ENCODE peak calls at places on chromosomes 5 and 9, in seven cellular contexts. F is natural killer cell; D is stimulated activated CD4-positive, alpha-beta T cell treated with anti-CD3 and anti-CD28 coated beads, TNF-alpha, amount 100 ng/mL, for 4 hours; B is breast epithelium; Q is mesothelial cell of epicardium; M is HEK293T; T is Right ventricle myocardium superior. Z is an unnamed sample.

GRCh38 chr9:23342296-23342695 is 483.7 kb downstream of the ELAVL2 start:
- DNase-seq in B (no peak), M (no peak), D (no peak), F (no peak), T (no peak), Q (no peak), Z (no peak)

GRCh38 chr5:177483042-177483441 is 9.6 kb upstream of the DBN1 start:
- DNase-seq in B (no peak), F (no peak), T (no peak), M (no peak), D (no peak), Q (no peak), Z (no peak)

GRCh38 chr9:116499986-116500871 is 186.9 kb upstream of the TRIM32 start:
- DNase-seq in B (no peak), M (no peak), Q (no peak), D (no peak), T (no peak), F (no peak), Z (no peak)

GRCh38 chr5:180823938-180824629 is 21.5 kb upstream of the MGAT1 start:
- DNase-seq in T (no peak), D (no peak), B (no peak), F (no peak), Q (no peak), M (no peak), Z (no peak)

GRCh38 chr9:94843089-94843488 is 116.6 kb downstream of the AOPEP start:
- DNase-seq in F (no peak), D (no peak), B (no peak), Q (no peak), M (no peak), T (no peak), Z (no peak)

GRCh38 chr5:179254638-179255271 is 90.5 kb downstream of the ADAMTS2 start:
- DNase-seq in T (no peak), Q (no peak), D (no peak), M (no peak), B (no peak), F (no peak), Z (no peak)

GRCh38 chr5:111394580-111394979 is 117.8 kb downstream of the STARD4 start:
- DNase-seq in M (no peak), F (no peak), T (no peak), Q (no peak), D (no peak), B (no peak), Z (no peak)

GRCh38 chr5:168047669-168048111 is 243.8 kb upstream of the WWC1 start:
- DNase-seq in M (no peak), Q (no peak), F (no peak), D (no peak), T (peak), B (no peak), Z (no peak)

GRCh38 chr9:128405780-128406171 is 14.9 kb upstream of the CERCAM start:
- DNase-seq in M (no peak), D (no peak), B (no peak), F (no peak), Q (no peak), T (no peak), Z (no peak)

GRCh38 chr9:99192786-99193465 is 28.8 kb downstream of the ALG2 start:
- DNase-seq in D (no peak), F (no peak), Q (no peak), B (no peak), M (no peak), T (no peak), Z (no peak)

GRCh38 chr9:123679330-123679987 is 250.5 kb downstream of the DENND1A start:
- DNase-seq in Q (no peak), B (no peak), F (no peak), D (no peak), M (no peak), T (no peak), Z (peak)

GRCh38 chr9:92501671-92502393 is 19.5 kb upstream of the ASPN start:
- DNase-seq in B (no peak), Q (no peak), M (peak), F (no peak), T (peak), D (no peak), Z (no peak)

GRCh38 chr9:89052470-89053097 is 61.3 kb downstream of the S1PR3 start:
- DNase-seq in F (no peak), M (no peak), Q (no peak), D (no peak), T (no peak), B (no peak), Z (no peak)

GRCh38 chr5:172612771-172613170 is 28.3 kb upstream of the NEURL1B start:
- DNase-seq in F (no peak), M (no peak), D (no peak), B (no peak), T (no peak), Q (no peak), Z (no peak)

GRCh38 chr9:1013018-1013417 is 36.6 kb downstream of the DMRT3 start:
- DNase-seq in D (no peak), B (no peak), Q (no peak), F (no peak), T (no peak), M (no peak), Z (no peak)

GRCh38 chr9:21155501-21155900 is 11.0 kb downstream of the IFNA21 start:
- DNase-seq in T (no peak), M (no peak), Q (no peak), D (no peak), B (no peak), F (no peak), Z (no peak)

GRCh38 chr5:32767948-32768427 is 56.9 kb downstream of the NPR3 start:
- DNase-seq in B (no peak), D (no peak), T (no peak), M (no peak), F (no peak), Q (no peak), Z (no peak)

GRCh38 chr5:79857692-79858091 is 133.4 kb downstream of the MTX3 start:
- DNase-seq in Q (no peak), M (no peak), B (no peak), F (no peak), D (no peak), T (no peak), Z (no peak)

GRCh38 chr5:115349001-115349817 is 52.8 kb upstream of the CCDC112 start:
- DNase-seq in D (no peak), Q (no peak), F (no peak), T (no peak), M (no peak), B (peak), Z (no peak)

GRCh38 chr9:15239816-15240215 is 67.2 kb downstream of the TTC39B start:
- DNase-seq in M (no peak), Q (no peak), F (no peak), B (no peak), D (no peak), T (no peak), Z (no peak)

GRCh38 chr5:135310328-135310989 is 88.6 kb downstream of the MACROH2A1 start:
- DNase-seq in F (no peak), B (no peak), D (no peak), Q (no peak), M (no peak), T (no peak), Z (no peak)

GRCh38 chr5:5523066-5523505 is 100.6 kb downstream of the ICE1 start:
- DNase-seq in Q (no peak), B (no peak), M (no peak), F (no peak), D (no peak), T (no peak), Z (no peak)